ENCODE peak calls at places on chromosomes 13 and 19, in eight cellular contexts. C is testis; M is CD8-positive, alpha-beta T cell; P is OCI-LY7; T is endodermal cell; G is stomach; I is left lung; W is right cardiac atrium. N is an unnamed sample.

GRCh38 chr19:14300281-14300680 is 81.0 kb upstream of the ADGRE5 start:
- DNase-seq in P (peak), M (no peak), C (no peak), G (no peak), T (peak), I (no peak), W (no peak), N (no peak)

GRCh38 chr19:35207391-35207871 is 21.1 kb downstream of the FAM187B start:
- DNase-seq in I (no peak), T (no peak), G (no peak), M (peak), C (no peak), W (no peak), P (no peak), N (no peak)

GRCh38 chr13:47829684-47830083 is 171.4 kb downstream of the SUCLA2 start:
- DNase-seq in T (no peak), C (no peak), P (no peak), W (no peak), I (no peak), G (no peak), M (no peak), N (no peak)

GRCh38 chr13:44300895-44301638 is 72.6 kb upstream of the SERP2 start:
- DNase-seq in C (no peak), M (no peak), G (peak), I (peak), W (peak), P (no peak), T (no peak), N (no peak)

GRCh38 chr13:37788346-37788745 is 81.2 kb downstream of the TRPC4 start:
- DNase-seq in M (no peak), P (no peak), I (no peak), C (no peak), T (no peak), G (no peak), W (peak), N (no peak)

GRCh38 chr13:62696490-62696889 is 1280.8 kb upstream of the PCDH20 start:
- DNase-seq in W (no peak), M (no peak), G (no peak), I (no peak), T (no peak), P (no peak), C (no peak), N (no peak)

GRCh38 chr13:59247166-59247565 is 916.6 kb downstream of the DIAPH3 start:
- DNase-seq in T (no peak), C (no peak), G (peak), M (no peak), I (no peak), P (no peak), W (peak), N (no peak)

GRCh38 chr13:100530645-100531044 is 57.9 kb downstream of the GGACT start:
- DNase-seq in G (no peak), C (peak), W (no peak), I (no peak), M (no peak), T (peak), P (no peak), N (no peak)

GRCh38 chr13:32838985-32839384 is 177.2 kb upstream of the KL start:
- DNase-seq in C (no peak), I (no peak), T (peak), W (no peak), P (peak), M (no peak), G (peak), N (no peak)

GRCh38 chr19:38277549-38277948 is 13.2 kb downstream of the SPINT2 start:
- DNase-seq in P (no peak), G (no peak), M (no peak), I (no peak), T (no peak), C (no peak), W (no peak), N (no peak)

GRCh38 chr13:39688699-39689405 is 33.4 kb downstream of the COG6 start:
- DNase-seq in G (no peak), C (no peak), T (no peak), P (no peak), I (no peak), M (no peak), W (no peak), N (no peak)

GRCh38 chr13:65926750-65927171 is 1303.4 kb downstream of the PCDH9 start:
- DNase-seq in W (peak), M (no peak), I (peak), G (peak), C (no peak), T (peak), P (peak), N (peak)

GRCh38 chr19:14413355-14413754 is 5.8 kb downstream of the DDX39A start:
- DNase-seq in M (no peak), W (no peak), I (no peak), G (no peak), C (no peak), P (no peak), T (no peak), N (no peak)

GRCh38 chr19:19538077-19538764 is at the start of gene CILP2:
- DNase-seq in W (peak), P (peak), T (peak), I (no peak), C (peak), G (peak), M (peak), N (no peak)

GRCh38 chr19:45630463-45630862 is 8.7 kb downstream of the EML2 start:
- DNase-seq in M (no peak), T (no peak), W (no peak), G (no peak), P (no peak), C (no peak), I (no peak), N (no peak)

GRCh38 chr19:33396701-33397535 is 23.4 kb downstream of the CEBPG start:
- DNase-seq in G (no peak), I (peak), M (no peak), W (peak), C (no peak), P (no peak), T (peak), N (no peak)

GRCh38 chr19:31902821-31903220 is 442.6 kb upstream of the ZNF507 start:
- DNase-seq in G (no peak), W (no peak), I (no peak), M (no peak), T (no peak), P (no peak), C (no peak), N (no peak)

GRCh38 chr19:55000761-55001160 is 34.6 kb downstream of the NLRP2 start:
- DNase-seq in I (no peak), C (no peak), G (no peak), M (no peak), P (no peak), T (no peak), W (no peak), N (no peak)

DNA sequence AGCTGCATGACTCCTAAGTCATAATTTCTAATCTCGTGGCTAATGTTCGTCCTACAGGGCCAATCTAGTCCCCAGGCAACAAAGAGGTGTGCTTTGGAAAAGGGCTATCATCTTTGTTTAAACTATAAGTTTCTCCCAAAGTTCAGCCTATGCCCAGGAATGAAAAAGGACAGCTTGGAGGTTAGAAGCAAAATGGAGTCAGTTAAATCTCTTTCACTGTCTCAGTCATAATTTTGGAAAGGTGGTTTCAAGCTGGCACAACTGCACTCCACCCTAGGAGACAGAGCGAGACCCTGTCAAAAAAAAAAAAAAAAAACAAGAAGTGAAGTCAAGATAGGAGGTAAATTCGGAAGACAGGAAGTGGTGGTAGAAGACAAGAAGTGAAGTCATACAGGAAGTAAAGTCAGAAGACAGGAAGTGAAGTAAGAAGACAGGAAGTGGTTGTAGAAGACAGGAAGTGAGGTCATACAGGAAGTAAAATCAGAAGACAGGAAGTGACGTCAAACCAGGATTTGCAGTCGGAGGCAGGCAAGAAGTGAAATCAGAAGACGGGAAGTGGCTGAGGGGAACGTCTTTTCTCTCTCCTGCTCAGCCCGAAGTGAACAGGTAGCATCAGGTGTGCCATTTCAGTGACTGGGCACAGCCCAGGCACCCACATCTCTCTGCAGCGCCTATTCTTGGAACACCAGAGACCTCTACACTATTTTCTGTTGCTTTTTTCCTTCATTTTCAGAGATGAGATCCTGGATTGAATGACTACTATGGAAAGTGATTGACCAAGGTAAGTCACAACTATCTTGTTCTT is 32.2 kb downstream of the GP6 start:
- DNase-seq in I (peak), C (peak), P (peak), T (peak), W (no peak), M (peak), G (no peak), N (no peak)
- H3K27ac ChIP-seq in I (peak), C (peak), P (peak), T (peak), W (no peak), M (peak), G (peak), N (no peak)

GRCh38 chr19:39390460-39390758 is 497 bp downstream of the PAF1 start:
- DNase-seq in T (no peak), C (peak), G (peak), P (no peak), M (peak), I (no peak), W (no peak), N (no peak)

GRCh38 chr19:39390759-39391592 is at the start of the genes MED29 and PAF1:
- DNase-seq in C (peak), M (peak), T (peak), G (peak), I (peak), W (peak), P (peak), N (peak)

GRCh38 chr19:39389621-39390414 is 1.1 kb downstream of the PAF1 start:
- DNase-seq in W (no peak), M (no peak), T (no peak), P (no peak), I (no peak), C (no peak), G (no peak), N (no peak)

GRCh38 chr19:39386557-39386956 is 4.3 kb downstream of the PAF1 start:
- DNase-seq in M (no peak), I (no peak), P (no peak), C (no peak), T (no peak), G (no peak), W (no peak), N (no peak)

GRCh38 chr19:39388657-39389056 is 2.2 kb downstream of the PAF1 start:
- DNase-seq in G (no peak), W (no peak), M (no peak), C (no peak), P (no peak), I (no peak), T (no peak), N (no peak)
- H3K27ac ChIP-seq in G (no peak), W (no peak), M (no peak), C (no peak), P (no peak), I (no peak), T (no peak), N (no peak)

GRCh38 chr19:50231821-50232220 is 28.4 kb downstream of the MYH14 start:
- DNase-seq in C (no peak), P (no peak), G (no peak), I (no peak), M (no peak), W (no peak), T (no peak), N (no peak)
- H3K27ac ChIP-seq in C (no peak), P (no peak), G (no peak), I (no peak), M (no peak), W (no peak), T (no peak), N (no peak)

GRCh38 chr19:8561071-8561764 is 16.0 kb downstream of the MYO1F start:
- DNase-seq in W (no peak), I (no peak), G (no peak), T (peak), C (no peak), P (no peak), M (no peak), N (no peak)
- H3K27ac ChIP-seq in W (no peak), I (peak), G (no peak), T (no peak), C (no peak), P (no peak), M (no peak), N (no peak)

DNA sequence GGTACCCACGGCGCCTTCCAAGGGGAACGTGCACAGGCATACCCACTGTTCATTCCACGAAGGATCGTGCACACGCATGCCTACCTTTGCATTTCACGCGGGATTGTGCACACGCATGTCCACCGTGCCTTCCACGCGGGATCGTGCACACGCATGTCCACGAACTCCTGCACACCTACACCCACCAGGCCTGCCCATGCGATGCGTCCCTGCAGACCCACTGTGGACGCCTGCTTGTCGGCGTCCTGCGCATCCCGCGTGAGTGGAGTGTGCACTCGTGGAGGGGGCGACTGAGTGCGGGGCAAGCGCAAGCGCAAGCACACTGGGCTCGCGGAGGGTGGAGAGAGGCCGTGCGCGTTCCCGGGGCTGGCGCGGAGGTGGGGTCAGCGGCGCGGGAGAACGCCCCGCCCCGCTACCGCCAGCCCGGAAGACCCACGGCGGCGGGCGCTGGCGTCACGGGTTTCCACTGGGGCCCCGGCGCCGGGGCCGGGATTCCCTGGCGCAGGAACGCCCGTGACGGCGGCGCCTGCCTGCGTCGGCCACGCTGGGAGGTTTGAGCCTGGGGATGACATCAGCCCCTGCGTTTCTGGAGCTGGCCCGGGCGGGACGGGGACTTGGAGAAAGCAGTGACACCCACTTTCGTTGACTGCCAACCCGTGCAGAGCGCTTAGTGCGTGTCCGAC is 18.7 kb downstream of the GADD45B start:
- DNase-seq in T (no peak), G (peak), I (peak), M (peak), P (peak), W (peak), C (peak), N (no peak)
- H3K27ac ChIP-seq in T (no peak), G (peak), I (peak), M (peak), P (no peak), W (peak), C (peak), N (no peak)

N was measured in iPS DF 6.9.